ENCODE peak calls at places on chromosomes 7 and 10, in nine cellular contexts. Y is PC-3; E is pancreas; I is brain microvascular endothelial cell; W is GM23248; P is CD4-positive, alpha-beta memory T cell; V is ovary; F is tibial nerve; H is GM12878. J is an unnamed sample.

GRCh38 chr7:102064361-102065025 is 222.2 kb upstream of the SH2B2 start:
- DNase-seq in Y (peak), E (no peak), I (no peak), W (peak), P (no peak), V (no peak), F (no peak), H (no peak), J (no peak)

GRCh38 chr10:112362833-112363232 is 11.1 kb upstream of the ACSL5 start:
- DNase-seq in Y (no peak), E (no peak), I (no peak), W (peak), P (no peak), V (no peak), F (no peak), H (no peak), J (peak)

GRCh38 chr10:32237644-32238345 is 109.2 kb downstream of the EPC1 start:
- DNase-seq in Y (peak), E (no peak), I (peak), W (peak), P (no peak), V (no peak), F (no peak), H (no peak), J (no peak)

GRCh38 chr10:122939819-122940543 is 14.0 kb downstream of the C10orf88 start:
- DNase-seq in Y (no peak), E (no peak), I (peak), W (peak), P (no peak), V (no peak), F (no peak), H (no peak), J (no peak)

GRCh38 chr10:29846881-29847280 is 212.1 kb upstream of the SVIL start:
- DNase-seq in Y (no peak), E (no peak), I (no peak), W (no peak), P (no peak), V (no peak), F (no peak), H (no peak), J (no peak)

GRCh38 chr7:38222481-38223096 is 44.5 kb downstream of the STARD3NL start:
- DNase-seq in Y (peak), E (peak), I (peak), W (peak), P (peak), V (no peak), F (peak), H (peak), J (no peak)

GRCh38 chr7:22651534-22652243 is 75.3 kb upstream of the IL6 start:
- DNase-seq in Y (peak), E (no peak), I (peak), W (peak), P (no peak), V (no peak), F (no peak), H (no peak), J (no peak)

GRCh38 chr7:45138433-45139267 is 18.9 kb upstream of the RAMP3 start:
- DNase-seq in Y (no peak), E (no peak), I (no peak), W (peak), P (no peak), V (no peak), F (no peak), H (no peak), J (no peak)

GRCh38 chr10:45000764-45001381 is at the start of gene ZNF22:
- DNase-seq in Y (peak), E (peak), I (peak), W (peak), P (peak), V (peak), F (peak), H (no peak), J (peak)

GRCh38 chr10:95606922-95607321 is 45.8 kb upstream of the SORBS1 start:
- DNase-seq in Y (no peak), E (no peak), I (no peak), W (no peak), P (no peak), V (no peak), F (no peak), H (no peak), J (no peak)
- H3K27ac ChIP-seq in Y (no peak), E (no peak), I (no peak), W (no peak), P (no peak), V (no peak), F (no peak), H (no peak), J (no peak)

GRCh38 chr10:126250527-126251310 is 137.6 kb downstream of the ADAM12 start:
- DNase-seq in Y (no peak), E (no peak), I (no peak), W (peak), P (no peak), V (no peak), F (peak), H (no peak), J (no peak)
- H3K27ac ChIP-seq in Y (no peak), E (no peak), I (no peak), W (peak), P (no peak), V (peak), F (no peak), H (no peak), J (no peak)

DNA sequence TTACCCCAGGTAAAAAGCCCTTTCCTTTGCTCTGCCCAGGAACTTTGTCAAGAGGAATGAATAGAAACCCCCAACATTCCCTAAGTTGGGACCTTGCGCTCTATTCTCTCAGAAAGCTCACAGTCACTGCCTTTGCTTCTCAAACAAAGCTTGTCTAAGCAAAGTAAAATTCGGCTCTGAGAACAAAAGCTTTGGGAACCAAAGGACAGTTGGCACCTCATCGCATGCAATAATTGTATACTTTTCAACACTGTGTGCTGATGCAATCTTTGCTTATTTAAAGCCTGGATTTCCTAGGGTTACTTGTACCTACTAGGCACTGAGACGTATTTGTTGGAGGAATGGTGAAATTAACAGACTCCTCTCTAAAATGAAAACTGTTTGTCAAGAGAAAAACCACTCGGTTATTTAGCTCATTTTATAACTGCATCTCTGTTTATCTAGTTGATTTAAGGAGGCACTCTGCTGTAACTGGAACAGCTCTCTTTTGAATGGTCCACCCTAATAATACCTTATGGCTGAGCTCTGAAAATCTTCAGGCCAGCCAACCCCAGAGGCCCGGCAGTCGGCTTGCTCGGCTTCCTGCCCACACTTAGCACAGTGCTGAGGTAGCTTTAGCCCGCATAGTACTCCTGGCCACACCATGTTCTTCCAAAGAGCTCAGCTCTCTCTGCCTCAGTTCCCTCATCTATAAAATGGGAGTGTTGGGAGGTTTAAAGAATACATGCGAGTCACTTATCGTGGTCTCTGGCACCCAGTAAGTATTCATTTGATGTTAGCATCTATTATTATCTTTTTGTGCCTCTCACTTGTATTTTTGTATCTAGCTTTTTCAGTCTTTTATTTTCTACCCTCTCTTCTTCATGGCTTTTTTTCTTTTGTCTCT is 80.2 kb upstream of the PRR15 start:
- DNase-seq in Y (no peak), E (no peak), I (no peak), W (no peak), P (no peak), V (no peak), F (no peak), H (no peak), J (no peak)
- H3K27ac ChIP-seq in Y (no peak), E (no peak), I (no peak), W (no peak), P (no peak), V (no peak), F (peak), H (no peak), J (peak)

GRCh38 chr10:133197786-133198185 is 32.2 kb upstream of the UTF1 start:
- DNase-seq in Y (no peak), E (no peak), I (no peak), W (no peak), P (no peak), V (no peak), F (no peak), H (no peak), J (no peak)
- H3K27ac ChIP-seq in Y (no peak), E (no peak), I (no peak), W (no peak), P (no peak), V (no peak), F (no peak), H (no peak), J (no peak)

GRCh38 chr7:73659983-73660382 is 7.6 kb upstream of the VPS37D start:
- DNase-seq in Y (no peak), E (no peak), I (no peak), W (no peak), P (no peak), V (no peak), F (no peak), H (no peak), J (no peak)
- H3K27ac ChIP-seq in Y (no peak), E (no peak), I (no peak), W (no peak), P (no peak), V (no peak), F (no peak), H (no peak), J (no peak)

DNA sequence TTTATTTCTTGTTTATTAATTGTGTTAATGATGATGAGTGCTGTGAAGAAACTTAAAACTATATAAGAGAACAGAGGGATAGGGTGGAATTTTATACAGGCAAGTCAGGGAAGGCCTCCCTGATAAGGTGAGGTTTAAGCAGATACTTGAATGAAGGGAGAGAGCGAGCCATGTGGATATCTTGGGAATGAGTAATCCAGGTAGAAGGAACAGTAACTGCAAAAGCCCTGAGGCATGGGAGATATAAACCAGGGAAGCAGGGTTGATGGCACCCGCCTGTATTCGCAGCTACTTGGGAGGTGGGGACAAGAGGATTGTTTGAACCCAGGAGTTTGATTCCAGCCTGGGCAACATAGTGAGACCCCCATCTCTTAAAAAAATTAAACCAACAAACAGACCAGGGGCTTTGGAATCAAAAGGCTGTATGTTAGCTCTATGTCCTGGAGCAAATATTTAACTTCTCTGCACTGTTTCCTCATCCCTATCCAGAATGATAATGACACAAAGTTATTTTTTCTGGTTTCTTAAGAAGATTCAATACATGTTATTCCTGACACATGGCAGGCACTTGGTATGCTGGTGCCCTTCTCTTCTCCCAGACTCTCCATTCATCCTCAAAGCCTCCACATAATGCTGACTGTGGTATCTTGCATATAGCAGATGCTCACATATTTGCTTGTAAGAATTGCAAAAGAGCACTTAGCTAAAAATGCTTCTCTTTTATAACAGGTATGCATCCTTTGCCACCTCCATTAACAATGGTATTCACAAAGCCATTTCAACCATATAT is 169.3 kb downstream of the CHN2 start:
- DNase-seq in Y (peak), E (no peak), I (no peak), W (no peak), P (no peak), V (no peak), F (no peak), H (no peak), J (no peak)
- H3K27ac ChIP-seq in Y (no peak), E (no peak), I (no peak), W (no peak), P (no peak), V (no peak), F (no peak), H (no peak), J (no peak)

J was measured in testis.